ENCODE peak calls at places on chromosomes 6 and 20, in six cellular contexts. One of them, this sample, is unnamed.

GRCh38 chr20:23692725-23693124 is 3.9 kb upstream of the CST4 start:
- DNase-seq in upper lobe of right lung: no peak
- DNase-seq in H54: no peak
- DNase-seq in activated CD4-positive, alpha-beta memory T cell treated with anti-CD3 and anti-CD28 coated beads, Interleukin-2, amount 10 ng/mL, durations not matched to agents 7 days and 5 days: no peak
- DNase-seq in body of pancreas: no peak
- DNase-seq in retinal pigment epithelial cell: no peak
- DNase-seq in this sample: no peak

GRCh38 chr6:90249044-90249443 is 47.6 kb downstream of the BACH2 start:
- DNase-seq in H54: no peak
- DNase-seq in retinal pigment epithelial cell: no peak
- DNase-seq in body of pancreas: no peak
- DNase-seq in activated CD4-positive, alpha-beta memory T cell treated with anti-CD3 and anti-CD28 coated beads, Interleukin-2, amount 10 ng/mL, durations not matched to agents 7 days and 5 days: no peak
- DNase-seq in upper lobe of right lung: no peak
- DNase-seq in this sample: no peak

GRCh38 chr20:53960586-53961386 is 109.6 kb downstream of the BCAS1 start:
- DNase-seq in activated CD4-positive, alpha-beta memory T cell treated with anti-CD3 and anti-CD28 coated beads, Interleukin-2, amount 10 ng/mL, durations not matched to agents 7 days and 5 days: no peak
- DNase-seq in body of pancreas: no peak
- DNase-seq in H54: no peak
- DNase-seq in retinal pigment epithelial cell: no peak
- DNase-seq in upper lobe of right lung: no peak
- DNase-seq in this sample: no peak

GRCh38 chr6:150638765-150639164 is 39.1 kb downstream of the PLEKHG1 start:
- DNase-seq in body of pancreas: no peak
- DNase-seq in retinal pigment epithelial cell: no peak
- DNase-seq in upper lobe of right lung: no peak
- DNase-seq in activated CD4-positive, alpha-beta memory T cell treated with anti-CD3 and anti-CD28 coated beads, Interleukin-2, amount 10 ng/mL, durations not matched to agents 7 days and 5 days: no peak
- DNase-seq in H54: no peak
- DNase-seq in this sample: no peak

GRCh38 chr20:573414-574296 is 30.1 kb upstream of the CSNK2A1 start:
- DNase-seq in activated CD4-positive, alpha-beta memory T cell treated with anti-CD3 and anti-CD28 coated beads, Interleukin-2, amount 10 ng/mL, durations not matched to agents 7 days and 5 days: no peak
- DNase-seq in upper lobe of right lung: no peak
- DNase-seq in body of pancreas: no peak
- DNase-seq in retinal pigment epithelial cell: no peak
- DNase-seq in H54: no peak
- DNase-seq in this sample: no peak

GRCh38 chr6:25903467-25904099 is 26.9 kb downstream of the SLC17A2 start:
- DNase-seq in retinal pigment epithelial cell: no peak
- DNase-seq in activated CD4-positive, alpha-beta memory T cell treated with anti-CD3 and anti-CD28 coated beads, Interleukin-2, amount 10 ng/mL, durations not matched to agents 7 days and 5 days: no peak
- DNase-seq in body of pancreas: no peak
- DNase-seq in upper lobe of right lung: no peak
- DNase-seq in H54: no peak
- DNase-seq in this sample: no peak

GRCh38 chr6:161236091-161236633 is 37.7 kb downstream of the AGPAT4 start:
- DNase-seq in upper lobe of right lung: no peak
- DNase-seq in H54: no peak
- DNase-seq in activated CD4-positive, alpha-beta memory T cell treated with anti-CD3 and anti-CD28 coated beads, Interleukin-2, amount 10 ng/mL, durations not matched to agents 7 days and 5 days: no peak
- DNase-seq in retinal pigment epithelial cell: no peak
- DNase-seq in body of pancreas: no peak
- DNase-seq in this sample: no peak

GRCh38 chr6:131602913-131603312 is 25.1 kb downstream of the MED23 start:
- DNase-seq in activated CD4-positive, alpha-beta memory T cell treated with anti-CD3 and anti-CD28 coated beads, Interleukin-2, amount 10 ng/mL, durations not matched to agents 7 days and 5 days: no peak
- DNase-seq in body of pancreas: no peak
- DNase-seq in upper lobe of right lung: no peak
- DNase-seq in retinal pigment epithelial cell: peak
- DNase-seq in H54: peak
- DNase-seq in this sample: no peak

GRCh38 chr6:144286503-144287393 is 1.6 kb downstream of the UTRN start:
- DNase-seq in retinal pigment epithelial cell: no peak
- DNase-seq in upper lobe of right lung: peak
- DNase-seq in body of pancreas: peak
- DNase-seq in H54: peak
- DNase-seq in activated CD4-positive, alpha-beta memory T cell treated with anti-CD3 and anti-CD28 coated beads, Interleukin-2, amount 10 ng/mL, durations not matched to agents 7 days and 5 days: no peak
- DNase-seq in this sample: no peak

GRCh38 chr20:50153153-50153499 is 397 bp downstream of the PEDS1 start:
- DNase-seq in retinal pigment epithelial cell: no peak
- DNase-seq in H54: no peak
- DNase-seq in body of pancreas: no peak
- DNase-seq in activated CD4-positive, alpha-beta memory T cell treated with anti-CD3 and anti-CD28 coated beads, Interleukin-2, amount 10 ng/mL, durations not matched to agents 7 days and 5 days: no peak
- DNase-seq in upper lobe of right lung: no peak
- DNase-seq in this sample: no peak

GRCh38 chr6:116180375-116180774 is 54.4 kb upstream of the COL10A1 start:
- DNase-seq in body of pancreas: no peak
- DNase-seq in upper lobe of right lung: no peak
- DNase-seq in activated CD4-positive, alpha-beta memory T cell treated with anti-CD3 and anti-CD28 coated beads, Interleukin-2, amount 10 ng/mL, durations not matched to agents 7 days and 5 days: no peak
- DNase-seq in H54: no peak
- DNase-seq in retinal pigment epithelial cell: no peak
- DNase-seq in this sample: no peak

GRCh38 chr20:51888186-51888790 is 86.0 kb upstream of the SALL4 start:
- DNase-seq in H54: no peak
- DNase-seq in retinal pigment epithelial cell: no peak
- DNase-seq in body of pancreas: no peak
- DNase-seq in upper lobe of right lung: no peak
- DNase-seq in activated CD4-positive, alpha-beta memory T cell treated with anti-CD3 and anti-CD28 coated beads, Interleukin-2, amount 10 ng/mL, durations not matched to agents 7 days and 5 days: no peak
- DNase-seq in this sample: no peak

GRCh38 chr6:85865665-85866372 is 223.1 kb upstream of the SYNCRIP start:
- DNase-seq in retinal pigment epithelial cell: peak
- DNase-seq in H54: no peak
- DNase-seq in body of pancreas: peak
- DNase-seq in upper lobe of right lung: no peak
- DNase-seq in activated CD4-positive, alpha-beta memory T cell treated with anti-CD3 and anti-CD28 coated beads, Interleukin-2, amount 10 ng/mL, durations not matched to agents 7 days and 5 days: no peak
- DNase-seq in this sample: no peak

GRCh38 chr6:41446907-41447545 is 99.2 kb upstream of the FOXP4 start:
- DNase-seq in upper lobe of right lung: no peak
- DNase-seq in retinal pigment epithelial cell: no peak
- DNase-seq in activated CD4-positive, alpha-beta memory T cell treated with anti-CD3 and anti-CD28 coated beads, Interleukin-2, amount 10 ng/mL, durations not matched to agents 7 days and 5 days: no peak
- DNase-seq in body of pancreas: no peak
- DNase-seq in H54: no peak
- DNase-seq in this sample: no peak

GRCh38 chr6:118750143-118750542 is 98.8 kb upstream of the CEP85L start:
- DNase-seq in body of pancreas: no peak
- DNase-seq in upper lobe of right lung: no peak
- DNase-seq in retinal pigment epithelial cell: no peak
- DNase-seq in H54: no peak
- DNase-seq in activated CD4-positive, alpha-beta memory T cell treated with anti-CD3 and anti-CD28 coated beads, Interleukin-2, amount 10 ng/mL, durations not matched to agents 7 days and 5 days: no peak
- DNase-seq in this sample: no peak

GRCh38 chr6:146103416-146104072 is 74.7 kb downstream of the GRM1 start:
- DNase-seq in activated CD4-positive, alpha-beta memory T cell treated with anti-CD3 and anti-CD28 coated beads, Interleukin-2, amount 10 ng/mL, durations not matched to agents 7 days and 5 days: no peak
- DNase-seq in H54: no peak
- DNase-seq in retinal pigment epithelial cell: no peak
- DNase-seq in body of pancreas: no peak
- DNase-seq in upper lobe of right lung: no peak
- DNase-seq in this sample: no peak

GRCh38 chr6:105038259-105038658 is 81.4 kb downstream of the LIN28B start:
- DNase-seq in upper lobe of right lung: no peak
- DNase-seq in body of pancreas: no peak
- DNase-seq in H54: no peak
- DNase-seq in retinal pigment epithelial cell: no peak
- DNase-seq in activated CD4-positive, alpha-beta memory T cell treated with anti-CD3 and anti-CD28 coated beads, Interleukin-2, amount 10 ng/mL, durations not matched to agents 7 days and 5 days: no peak
- DNase-seq in this sample: no peak

GRCh38 chr6:132153221-132153896 is 202.2 kb upstream of the CCN2 start:
- DNase-seq in H54: no peak
- DNase-seq in activated CD4-positive, alpha-beta memory T cell treated with anti-CD3 and anti-CD28 coated beads, Interleukin-2, amount 10 ng/mL, durations not matched to agents 7 days and 5 days: no peak
- DNase-seq in body of pancreas: no peak
- DNase-seq in retinal pigment epithelial cell: no peak
- DNase-seq in upper lobe of right lung: no peak
- DNase-seq in this sample: no peak

GRCh38 chr20:9185511-9185910 is 116.6 kb downstream of the PLCB4 start:
- DNase-seq in H54: no peak
- DNase-seq in activated CD4-positive, alpha-beta memory T cell treated with anti-CD3 and anti-CD28 coated beads, Interleukin-2, amount 10 ng/mL, durations not matched to agents 7 days and 5 days: no peak
- DNase-seq in retinal pigment epithelial cell: no peak
- DNase-seq in body of pancreas: no peak
- DNase-seq in upper lobe of right lung: no peak
- DNase-seq in this sample: no peak